ENCODE peak calls at places on chromosomes 5 and 9, in nine cellular contexts. R is HCT116; B is body of pancreas; H is colonic mucosa; L is psoas muscle; D is tibial nerve; G is heart right ventricle; T is GM23338; O is CD8-positive, alpha-beta T cell. A is an unnamed sample. For H3K4me1, the result is how much of the 10 kb centered on the place peaks cover.

GRCh38 chr5:83827111-83827541 is 106.5 kb upstream of the HAPLN1 start:
- DNase-seq in R (no peak), B (no peak), H (no peak), L (no peak), D (peak), G (no peak), T (no peak), O (no peak), A (no peak)

GRCh38 chr9:126494264-126494663 is 119.5 kb upstream of the LMX1B start:
- DNase-seq in R (no peak), B (no peak), H (no peak), L (no peak), D (no peak), G (no peak), T (no peak), O (no peak), A (peak)

GRCh38 chr5:57817924-57818323 is 335.3 kb upstream of the ACTBL2 start:
- DNase-seq in R (no peak), B (no peak), H (no peak), L (no peak), D (no peak), G (no peak), T (no peak), O (no peak), A (no peak)

GRCh38 chr9:127919253-127919815 is 2.5 kb upstream of the ST6GALNAC4 start:
- DNase-seq in R (peak), B (peak), H (peak), L (peak), D (peak), G (peak), T (no peak), O (no peak), A (peak)

GRCh38 chr5:133708451-133708850 is 96.1 kb upstream of the FSTL4 start:
- DNase-seq in R (no peak), B (no peak), H (no peak), L (no peak), D (no peak), G (no peak), T (no peak), O (no peak), A (no peak)

GRCh38 chr5:29161897-29162296 is 2031.6 kb upstream of the CDH6 start:
- DNase-seq in R (no peak), B (no peak), H (no peak), L (no peak), D (no peak), G (no peak), T (no peak), O (no peak), A (no peak)

GRCh38 chr9:97591535-97591934 is 41.6 kb downstream of the TSTD2 start:
- DNase-seq in R (no peak), B (no peak), H (no peak), L (no peak), D (no peak), G (no peak), T (peak), O (no peak), A (no peak)

GRCh38 chr9:134658378-134658955 is 16.9 kb downstream of the COL5A1 start:
- DNase-seq in R (no peak), B (no peak), H (no peak), L (no peak), D (no peak), G (no peak), T (no peak), O (no peak), A (peak)

GRCh38 chr9:121876658-121877271 is 216.3 kb downstream of the TTLL11 start:
- DNase-seq in R (no peak), B (no peak), H (no peak), L (peak), D (no peak), G (no peak), T (no peak), O (no peak), A (no peak)

GRCh38 chr5:164370841-164371240 is 865.4 kb downstream of the MAT2B start:
- DNase-seq in R (no peak), B (no peak), H (no peak), L (no peak), D (no peak), G (no peak), T (no peak), O (no peak), A (no peak)

GRCh38 chr9:97918641-97919040 is 3.7 kb downstream of the TRMO start:
- DNase-seq in R (no peak), B (no peak), H (no peak), L (no peak), D (no peak), G (no peak), T (no peak), O (no peak), A (no peak)

GRCh38 chr9:77038281-77039036 is 19.0 kb downstream of the FOXB2 start:
- DNase-seq in R (no peak), B (no peak), H (no peak), L (no peak), D (no peak), G (no peak), T (peak), O (no peak), A (no peak)

GRCh38 chr9:94135222-94135621 is 51.0 kb downstream of the PTPDC1 start:
- DNase-seq in R (no peak), B (no peak), H (no peak), L (no peak), D (peak), G (no peak), T (no peak), O (no peak), A (no peak)

GRCh38 chr5:39024884-39025283 is 49.3 kb downstream of the RICTOR start:
- DNase-seq in R (no peak), B (no peak), H (no peak), L (no peak), D (no peak), G (no peak), T (no peak), O (no peak), A (no peak)

GRCh38 chr9:116008278-116008677 is 145.3 kb upstream of the PAPPA start:
- DNase-seq in R (peak), B (no peak), H (no peak), L (no peak), D (no peak), G (no peak), T (peak), O (no peak), A (no peak)

GRCh38 chr5:68287976-68288755 is 72.6 kb downstream of the PIK3R1 start:
- DNase-seq in R (no peak), B (peak), H (peak), L (peak), D (no peak), G (peak), T (peak), O (peak), A (peak)

GRCh38 chr9:113381909-113382411 is 5.2 kb upstream of the HDHD3 start:
- DNase-seq in R (no peak), B (peak), H (peak), L (no peak), D (no peak), G (no peak), T (no peak), O (no peak), A (no peak)

GRCh38 chr9:136328622-136329041 is 1.3 kb downstream of the GPSM1 start:
- DNase-seq in R (no peak), B (no peak), H (no peak), L (no peak), D (no peak), G (no peak), T (peak), O (no peak), A (no peak)

GRCh38 chr5:149940077-149940574 is 4.5 kb downstream of the PDE6A start:
- DNase-seq in R (no peak), B (no peak), H (no peak), L (no peak), D (no peak), G (no peak), T (no peak), O (no peak), A (no peak)

GRCh38 chr5:149938272-149938671 is 6.3 kb downstream of the PDE6A start:
- DNase-seq in R (no peak), B (no peak), H (peak), L (peak), D (no peak), G (peak), T (no peak), O (no peak), A (peak)

GRCh38 chr5:149940941-149941644 is 3.5 kb downstream of the PDE6A start:
- DNase-seq in R (no peak), B (no peak), H (no peak), L (no peak), D (no peak), G (no peak), T (no peak), O (no peak), A (no peak)

GRCh38 chr5:149938791-149939358 is 5.7 kb downstream of the PDE6A start:
- DNase-seq in R (no peak), B (no peak), H (no peak), L (no peak), D (no peak), G (no peak), T (no peak), O (no peak), A (no peak)

DNA sequence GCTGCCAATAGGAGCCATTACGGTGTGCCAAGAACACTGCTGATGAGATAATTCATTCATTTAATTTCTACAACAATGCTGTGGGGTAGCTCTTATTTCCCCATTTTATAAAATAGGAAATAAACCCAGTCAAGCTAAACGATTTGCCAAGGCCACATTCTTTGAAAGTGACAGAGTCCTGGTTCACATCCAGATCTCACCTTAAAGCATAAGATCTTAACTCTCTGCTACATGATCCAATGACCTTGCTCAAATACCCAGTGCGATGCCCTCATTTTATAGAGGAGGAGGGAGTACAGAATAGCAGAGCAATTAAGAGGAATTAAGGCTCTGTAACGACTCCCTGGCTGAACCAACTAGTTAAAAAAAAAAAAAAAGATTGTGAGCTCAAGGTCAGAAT is 5.0 kb downstream of the PDE6A start:
- DNase-seq in R (no peak), B (no peak), H (no peak), L (no peak), D (no peak), G (no peak), T (no peak), O (no peak), A (no peak)
- H3K4me1 ChIP-seq in R (under half), B (under half), H (under half), L (under half), D (under half), G (under half), T (under half), O (under half), A (under half)

DNA sequence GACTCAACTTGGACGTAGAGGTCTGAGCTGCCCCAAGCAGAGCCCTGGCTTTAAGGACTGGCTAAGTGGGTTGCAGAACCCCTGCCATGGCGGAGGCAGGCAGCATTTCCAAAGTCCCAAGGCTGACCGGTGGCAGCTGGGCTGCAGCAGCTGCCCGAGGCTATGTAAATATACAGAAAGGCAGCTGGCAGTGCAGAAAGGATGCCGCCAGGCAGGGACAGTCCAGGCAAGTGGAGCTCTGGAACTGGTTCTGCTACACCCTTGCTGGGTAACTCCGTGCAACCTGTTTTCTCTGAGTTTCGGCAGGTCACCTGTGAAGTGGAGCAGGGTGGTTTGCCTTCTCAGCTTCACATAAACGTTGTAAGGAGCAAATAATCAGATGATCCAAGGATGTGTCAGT is 46.0 kb downstream of the SHB start:
- DNase-seq in R (no peak), B (peak), H (no peak), L (no peak), D (no peak), G (no peak), T (no peak), O (no peak), A (no peak)
- H3K27ac ChIP-seq in R (no peak), B (peak), H (no peak), L (no peak), D (peak), G (no peak), T (peak), O (no peak), A (no peak)

GRCh38 chr9:131678499-131679111 is 61.3 kb downstream of the RAPGEF1 start:
- DNase-seq in R (peak), B (peak), H (no peak), L (peak), D (peak), G (peak), T (peak), O (peak), A (peak)
- H3K4me3 ChIP-seq in R (peak), B (no peak), H (no peak), L (no peak), D (no peak), G (no peak), T (peak), O (no peak), A (no peak)

GRCh38 chr5:35853652-35854051 is 3.0 kb upstream of the IL7R start:
- DNase-seq in R (no peak), B (no peak), H (no peak), L (no peak), D (no peak), G (no peak), T (no peak), O (peak), A (peak)

GRCh38 chr5:35852084-35852734 is 4.5 kb upstream of the IL7R start:
- DNase-seq in R (no peak), B (no peak), H (no peak), L (no peak), D (no peak), G (no peak), T (no peak), O (peak), A (no peak)

GRCh38 chr5:35854248-35854647 is 2.4 kb upstream of the IL7R start:
- DNase-seq in R (no peak), B (no peak), H (no peak), L (no peak), D (no peak), G (no peak), T (no peak), O (peak), A (no peak)

GRCh38 chr5:35849850-35850249 is 6.8 kb upstream of the IL7R start:
- DNase-seq in R (no peak), B (no peak), H (no peak), L (no peak), D (no peak), G (no peak), T (no peak), O (no peak), A (no peak)

GRCh38 chr5:35851282-35851681 is 5.4 kb upstream of the IL7R start:
- DNase-seq in R (no peak), B (no peak), H (no peak), L (no peak), D (no peak), G (no peak), T (no peak), O (no peak), A (no peak)
- H3K4me1 ChIP-seq in R (under half), B (under half), H (under half), L (under half), D (under half), G (under half), T (under half), O (half or more), A (under half)

GRCh38 chr5:161378701-161379100 is 167.8 kb downstream of the GABRB2 start:
- DNase-seq in R (no peak), B (no peak), H (no peak), L (no peak), D (no peak), G (no peak), T (no peak), O (no peak), A (no peak)
- H3K27ac ChIP-seq in R (no peak), B (no peak), H (no peak), L (no peak), D (no peak), G (no peak), T (no peak), O (no peak), A (no peak)

GRCh38 chr5:96096724-96097123 is 135.1 kb upstream of the ELL2 start:
- DNase-seq in R (no peak), B (no peak), H (no peak), L (no peak), D (no peak), G (no peak), T (no peak), O (no peak), A (no peak)

GRCh38 chr5:96091874-96092273 is 130.2 kb upstream of the ELL2 start:
- DNase-seq in R (no peak), B (no peak), H (no peak), L (no peak), D (no peak), G (no peak), T (no peak), O (no peak), A (no peak)

GRCh38 chr5:96093890-96094381 is 132.3 kb upstream of the ELL2 start:
- DNase-seq in R (peak), B (no peak), H (no peak), L (no peak), D (no peak), G (no peak), T (no peak), O (no peak), A (no peak)

GRCh38 chr5:96093340-96093739 is 131.7 kb upstream of the ELL2 start:
- DNase-seq in R (no peak), B (peak), H (peak), L (no peak), D (no peak), G (no peak), T (no peak), O (no peak), A (no peak)

DNA sequence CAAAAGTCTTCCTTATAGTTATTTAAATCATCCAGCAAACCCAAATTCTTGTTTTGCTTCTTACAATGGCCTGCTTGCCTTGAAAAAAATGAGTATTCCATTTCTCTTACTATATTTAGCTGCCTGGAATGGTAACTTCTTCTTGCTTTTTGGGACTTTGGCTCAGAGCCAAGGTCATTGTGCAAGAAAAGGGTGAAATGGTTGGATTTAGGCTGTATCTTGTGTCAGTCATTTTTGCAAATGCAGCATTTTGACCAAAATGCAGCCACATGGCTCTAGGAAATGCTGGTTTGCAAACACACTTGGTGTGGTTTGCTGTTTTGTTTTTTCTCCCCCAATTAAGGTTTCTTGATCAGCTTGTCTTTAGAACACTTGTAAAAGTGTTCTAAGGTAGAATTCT is 133.3 kb upstream of the ELL2 start:
- DNase-seq in R (no peak), B (no peak), H (peak), L (no peak), D (peak), G (peak), T (no peak), O (no peak), A (no peak)
- H3K4me3 ChIP-seq in R (no peak), B (no peak), H (no peak), L (no peak), D (no peak), G (no peak), T (no peak), O (no peak), A (no peak)

GRCh38 chr5:95957804-95958203 is 3.8 kb downstream of the ELL2 start:
- DNase-seq in R (no peak), B (no peak), H (no peak), L (no peak), D (no peak), G (no peak), T (no peak), O (no peak), A (no peak)
- H3K4me1 ChIP-seq in R (under half), B (half or more), H (under half), L (under half), D (half or more), G (half or more), T (under half), O (under half), A (under half)

GRCh38 chr5:171596391-171596878 is 177.0 kb downstream of the FGF18 start:
- DNase-seq in R (no peak), B (no peak), H (no peak), L (peak), D (no peak), G (peak), T (peak), O (no peak), A (peak)
- H3K27ac ChIP-seq in R (no peak), B (no peak), H (no peak), L (peak), D (no peak), G (no peak), T (no peak), O (no peak), A (no peak)

GRCh38 chr9:108443278-108443633 is 412.5 kb downstream of the ACTL7B start:
- DNase-seq in R (no peak), B (no peak), H (no peak), L (no peak), D (no peak), G (no peak), T (no peak), O (no peak), A (no peak)
- H3K4me3 ChIP-seq in R (no peak), B (no peak), H (no peak), L (no peak), D (no peak), G (no peak), T (no peak), O (no peak), A (no peak)

DNA sequence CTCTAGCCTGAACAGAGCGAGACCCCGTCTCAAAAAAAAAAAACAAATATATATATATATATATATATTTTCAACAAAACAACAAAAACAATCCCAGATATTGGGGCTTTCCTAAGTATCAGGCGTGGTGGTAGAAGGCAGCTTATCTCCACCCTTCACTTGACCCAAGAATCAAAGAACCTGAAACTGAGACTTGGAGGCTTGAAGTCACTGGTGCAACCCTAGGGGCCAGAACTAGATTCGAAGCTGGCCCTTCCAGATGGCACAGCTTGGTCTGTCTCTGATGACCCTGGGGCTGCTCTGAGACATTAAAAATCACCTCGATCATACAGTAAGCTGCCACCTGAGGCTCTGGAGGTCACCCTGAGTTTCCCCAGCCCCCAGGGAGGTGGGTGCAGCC is 1.3 kb upstream of the KCNMB1 start:
- DNase-seq in R (no peak), B (no peak), H (no peak), L (no peak), D (no peak), G (no peak), T (no peak), O (no peak), A (no peak)
- H3K4me1 ChIP-seq in R (under half), B (under half), H (under half), L (under half), D (under half), G (under half), T (under half), O (under half), A (under half)

A was measured in aorta.